ENCODE peak calls at places on chromosomes 4 and X, in ten cellular contexts. B, X, J, Y, U, R, M, K, O and I are unnamed samples.

GRCh38 chr4:4862665-4863482 is 3.4 kb downstream of the MSX1 start:
- DNase-seq in J (no peak), R (peak; percentile 33), K (no peak), Y (no peak), M (no peak), U (no peak), O (no peak), X (no peak), B (no peak), I (no peak)

GRCh38 chrX:154717824-154718223 is 33.1 kb downstream of the GAB3 start:
- DNase-seq in Y (peak; percentile 6), R (no peak), K (peak; percentile 55), J (no peak), M (peak; percentile 84), O (no peak), B (no peak), X (no peak), U (no peak), I (no peak)

GRCh38 chr4:156293657-156294297 is 340.1 kb upstream of the CTSO start:
- DNase-seq in U (no peak), R (peak; percentile 4), X (no peak), B (no peak), Y (peak; percentile 11), O (peak; percentile 7), K (no peak), M (peak; percentile 83), J (no peak), I (no peak)

GRCh38 chrX:11678174-11678573 is 12.5 kb upstream of the ARHGAP6 start:
- DNase-seq in M (no peak), R (no peak), B (no peak), X (no peak), O (no peak), K (no peak), J (peak; percentile 10), Y (no peak), U (no peak), I (no peak)

GRCh38 chr4:30656828-30657227 is 63.3 kb upstream of the PCDH7 start:
- DNase-seq in R (no peak), M (no peak), Y (no peak), K (no peak), O (no peak), B (no peak), U (no peak), J (no peak), X (no peak), I (no peak)

GRCh38 chrX:103780701-103781402 is 4.2 kb downstream of the PLP1 start:
- DNase-seq in Y (no peak), B (no peak), R (no peak), M (no peak), X (no peak), J (no peak), U (no peak), K (no peak), O (no peak), I (no peak)

GRCh38 chr4:128979934-128980333 is 113.4 kb downstream of the SCLT1 start:
- DNase-seq in B (no peak), Y (no peak), J (no peak), O (peak; percentile 62), U (peak; percentile 20), K (no peak), M (peak; percentile 19), R (no peak), X (no peak), I (no peak)

GRCh38 chr4:172207258-172207657 is 394.1 kb downstream of the GALNTL6 start:
- DNase-seq in R (no peak), B (no peak), X (no peak), M (no peak), Y (no peak), U (no peak), K (no peak), J (no peak), O (no peak), I (no peak)

GRCh38 chr4:52172166-52172565 is 121.1 kb downstream of the SPATA18 start:
- DNase-seq in X (no peak), U (no peak), M (no peak), Y (no peak), K (no peak), B (no peak), O (no peak), J (no peak), R (no peak), I (peak; percentile 47)

GRCh38 chr4:71167083-71167482 is 171.7 kb upstream of the SLC4A4 start:
- DNase-seq in B (no peak), Y (no peak), U (no peak), J (no peak), R (no peak), O (no peak), X (no peak), K (no peak), M (no peak), I (no peak)

GRCh38 chr4:152581536-152582160 is 45.8 kb upstream of the FBXW7 start:
- DNase-seq in Y (no peak), B (no peak), R (no peak), J (no peak), X (no peak), M (no peak), O (no peak), K (no peak), U (no peak), I (no peak)

GRCh38 chr4:150889306-150889705 is 125.8 kb downstream of the LRBA start:
- DNase-seq in X (no peak), B (no peak), M (no peak), J (no peak), U (no peak), K (no peak), O (no peak), R (no peak), Y (no peak), I (no peak)

GRCh38 chr4:165088366-165088765 is 24.3 kb downstream of the TMEM192 start:
- DNase-seq in O (no peak), R (no peak), U (no peak), B (no peak), Y (no peak), K (no peak), X (no peak), J (no peak), M (no peak), I (no peak)

GRCh38 chr4:52751349-52751911 is at the start of gene ERVMER34-1:
- DNase-seq in X (peak; percentile 44), J (peak; percentile 83), O (no peak), R (peak; percentile 80), U (peak; percentile 73), K (no peak), Y (no peak), B (no peak), M (peak; percentile 7), I (peak; percentile 80)